ENCODE peak calls at places on chromosomes 7 and 10, in nine cellular contexts. X is suprapubic skin, V is heart left ventricle, P is right lobe of liver, A is H1, S is K562, G is prostate gland, K is uterus, C is ovary. B is an unnamed sample.
A peak's percentile ranks its signal among the peaks of the same experiment; 100 is the strongest.

GRCh38 chr7:90666186-90666585 is 70.1 kb downstream of the CDK14 start:
- DNase-seq in P (no peak), G (no peak), S (no peak), V (peak; percentile 35), X (no peak), C (no peak), A (no peak), K (peak; percentile 61), B (no peak)

GRCh38 chr7:110129159-110129558 is 961.8 kb upstream of the LRRN3 start:
- DNase-seq in C (no peak), V (no peak), X (no peak), A (no peak), P (no peak), G (no peak), K (no peak), S (no peak), B (no peak)

GRCh38 chr10:31897506-31897905 is 31.1 kb downstream of the ARHGAP12 start:
- DNase-seq in X (no peak), A (no peak), C (no peak), K (no peak), G (no peak), V (no peak), P (no peak), S (no peak), B (no peak)

GRCh38 chr7:54921116-54921515 is 97.7 kb upstream of the EGFR start:
- DNase-seq in A (no peak), K (no peak), P (no peak), X (no peak), S (no peak), C (no peak), G (no peak), V (no peak), B (no peak)

GRCh38 chr7:92835851-92836488 is 403 bp downstream of the CDK6 start:
- DNase-seq in S (peak; percentile 81), A (no peak), X (peak; percentile 78), K (peak; percentile 19), C (no peak), V (peak; percentile 24), P (peak; percentile 28), G (peak; percentile 10), B (no peak)

GRCh38 chr7:70060298-70061068 is 462.2 kb downstream of the AUTS2 start:
- DNase-seq in C (no peak), V (no peak), X (no peak), G (no peak), A (no peak), S (no peak), K (no peak), P (no peak), B (no peak)

GRCh38 chr10:76091821-76092394 is 660.5 kb downstream of the LRMDA start:
- DNase-seq in X (no peak), C (no peak), A (no peak), V (no peak), G (no peak), P (no peak), S (no peak), K (no peak), B (no peak)

GRCh38 chr10:81963606-81964005 is 88.6 kb downstream of the NRG3 start:
- DNase-seq in K (no peak), C (no peak), A (no peak), X (no peak), G (no peak), P (no peak), V (no peak), S (no peak), B (no peak)

GRCh38 chr7:23277359-23277989 is 21.7 kb upstream of the MALSU1 start:
- DNase-seq in P (no peak), C (no peak), G (peak; percentile 20), A (peak; percentile 15), K (no peak), S (peak; percentile 50), V (no peak), X (no peak), B (no peak)

GRCh38 chr7:101815826-101816488 is 1.5 kb upstream of the CUX1 start:
- DNase-seq in V (peak; percentile 81), X (peak; percentile 81), A (peak; percentile 33), P (peak; percentile 77), C (peak; percentile 82), K (peak; percentile 72), G (peak; percentile 57), S (peak; percentile 82), B (peak; percentile 59)
- TF ChIP-seq POLR2A in V (no peak), X (no peak), A (peak; percentile 43), P (peak; percentile 39), C (peak; percentile 26), K (peak; percentile 20), G (no peak), S (no peak), B (no peak)

GRCh38 chr10:43421201-43421507 is 12.2 kb upstream of the HNRNPF start:
- DNase-seq in S (no peak), X (no peak), V (no peak), G (no peak), K (no peak), P (no peak), A (no peak), C (no peak), B (no peak)
- H3K27ac ChIP-seq in S (peak overlapping the region; percentile 85), X (peak overlapping the region; percentile 95), V (peak overlapping the region; percentile 95), G (peak overlapping the region; percentile 90), K (peak overlapping the region; percentile 98), P (peak overlapping the region; percentile 95), A (no peak overlapping the region), C (peak overlapping the region; percentile 90), B (peak overlapping the region; percentile 99)

GRCh38 chr7:132030883-132031282 is 474.5 kb upstream of the PODXL start:
- DNase-seq in A (no peak), X (no peak), C (no peak), G (no peak), P (no peak), K (no peak), V (no peak), S (no peak), B (no peak)

GRCh38 chr7:132024290-132024689 is 467.9 kb upstream of the PODXL start:
- DNase-seq in C (no peak), V (no peak), X (no peak), G (no peak), S (no peak), P (no peak), K (no peak), A (no peak), B (no peak)

GRCh38 chr7:132028144-132028920 is 471.9 kb upstream of the PODXL start:
- DNase-seq in X (no peak), G (no peak), A (no peak), C (no peak), V (no peak), S (no peak), P (no peak), K (no peak), B (no peak)

GRCh38 chr7:132030161-132030568 is 473.7 kb upstream of the PODXL start:
- DNase-seq in K (no peak), X (no peak), G (no peak), P (no peak), C (peak; percentile 83), S (no peak), V (peak; percentile 69), A (no peak), B (no peak)

DNA sequence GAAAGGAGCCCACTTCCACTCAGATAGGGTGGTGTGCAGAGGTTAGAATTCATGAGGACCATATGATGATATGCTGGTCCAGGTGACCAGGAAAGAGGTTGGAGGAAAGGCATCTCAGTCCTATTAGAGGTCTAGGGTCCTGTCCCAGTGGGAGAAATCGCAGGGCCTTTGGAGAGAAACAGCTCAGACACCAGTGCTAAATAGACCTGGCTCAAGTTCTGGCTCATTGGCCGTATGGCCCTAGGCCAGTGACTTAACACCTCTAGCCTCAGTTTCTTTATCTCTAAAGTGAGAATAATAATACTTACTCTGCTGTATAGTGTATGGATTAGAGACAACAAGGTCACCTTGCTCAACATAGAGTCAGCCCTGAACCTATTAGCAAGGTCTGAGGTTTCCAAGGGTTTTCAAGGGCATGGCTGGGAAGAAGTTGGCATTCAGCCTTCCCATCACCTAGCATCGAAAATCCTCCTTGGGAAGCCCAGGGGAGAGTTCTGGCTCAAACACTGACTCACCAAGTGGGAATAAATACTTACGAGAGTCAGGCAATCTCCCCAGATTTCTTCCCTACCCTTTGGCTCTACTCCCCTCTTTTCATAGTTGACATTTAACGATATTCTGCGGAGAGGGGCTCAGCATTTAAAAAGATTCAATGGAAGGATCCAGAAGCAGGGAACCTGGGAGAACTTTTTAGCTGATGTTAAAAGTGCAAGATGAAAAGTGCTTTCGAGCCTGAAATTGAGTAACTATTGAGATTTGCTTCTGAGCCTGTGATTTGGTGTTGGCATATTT is 473.1 kb upstream of the PODXL start:
- DNase-seq in X (no peak), V (no peak), K (no peak), G (no peak), P (no peak), S (no peak), C (no peak), A (no peak), B (no peak)
- TF ChIP-seq POLR2A in X (no peak), V (no peak), K (no peak), G (no peak), P (no peak), S (no peak), C (no peak), A (no peak), B (no peak)

GRCh38 chr10:126904807-126905686 is at the start of gene DOCK1:
- DNase-seq in K (peak; percentile 56), A (no peak), C (peak; percentile 79), X (peak; percentile 85), G (peak; percentile 53), P (peak; percentile 80), S (no peak), V (peak; percentile 67), B (peak; percentile 16)

GRCh38 chr10:126902157-126902556 is 3.1 kb upstream of the DOCK1 start:
- DNase-seq in G (no peak), C (no peak), X (no peak), A (no peak), K (no peak), S (no peak), V (no peak), P (no peak), B (no peak)

GRCh38 chr10:126903646-126904360 is 1.4 kb upstream of the DOCK1 start:
- DNase-seq in A (no peak), X (peak; percentile 41), P (no peak), G (no peak), S (no peak), V (no peak), K (no peak), C (no peak), B (no peak)

GRCh38 chr10:126905776-126906703 is 812 bp downstream of the DOCK1 start:
- DNase-seq in P (no peak), A (no peak), X (peak; percentile 82), G (no peak), C (peak; percentile 67), S (no peak), K (no peak), V (no peak), B (no peak)

GRCh38 chr10:126904493-126904806 is 778 bp upstream of the DOCK1 start:
- DNase-seq in K (no peak), S (no peak), A (no peak), V (no peak), C (no peak), G (no peak), X (peak; percentile 74), P (no peak), B (no peak)
- H3K27ac ChIP-seq in K (no peak overlapping the region), S (no peak overlapping the region), A (no peak overlapping the region), V (no peak overlapping the region), C (no peak overlapping the region), G (no peak overlapping the region), X (no peak overlapping the region), P (no peak overlapping the region), B (no peak overlapping the region)